ENCODE peak calls at places on chromosome 5, in seven cellular contexts. Y is testis, C is AG04450, E is IMR-90, K is foreskin keratinocyte, F is mesendoderm, P is PC-9. A is an unnamed sample.

GRCh38 chr5:175873090-175873454 is 1.7 kb downstream of the CPLX2 start:
- DNase-seq in Y (peak), C (no peak), E (no peak), K (no peak), F (peak), P (no peak), A (no peak)

GRCh38 chr5:71836547-71837112 is 117.6 kb downstream of the CARTPT start:
- DNase-seq in Y (no peak), C (no peak), E (no peak), K (no peak), F (no peak), P (no peak), A (no peak)

GRCh38 chr5:64883912-64884311 is 115.2 kb downstream of the CWC27 start:
- DNase-seq in Y (no peak), C (no peak), E (peak), K (no peak), F (no peak), P (no peak), A (no peak)

GRCh38 chr5:123700624-123701023 is 188.6 kb downstream of the CSNK1G3 start:
- DNase-seq in Y (no peak), C (peak), E (peak), K (peak), F (peak), P (peak), A (no peak)

GRCh38 chr5:108521841-108522506 is 140.1 kb upstream of the FBXL17 start:
- DNase-seq in Y (peak), C (peak), E (peak), K (peak), F (peak), P (peak), A (no peak)

GRCh38 chr5:76403963-76404693 is 1.0 kb downstream of the IQGAP2 start:
- DNase-seq in Y (peak), C (no peak), E (no peak), K (no peak), F (peak), P (no peak), A (peak)

GRCh38 chr5:58261605-58262004 is 198.3 kb downstream of the PLK2 start:
- DNase-seq in Y (no peak), C (no peak), E (peak), K (peak), F (no peak), P (no peak), A (no peak)

GRCh38 chr5:133249593-133249992 is 197.8 kb downstream of the HSPA4 start:
- DNase-seq in Y (no peak), C (no peak), E (no peak), K (no peak), F (no peak), P (no peak), A (no peak)

GRCh38 chr5:125976421-125977060 is 446.7 kb upstream of the GRAMD2B start:
- DNase-seq in Y (no peak), C (no peak), E (no peak), K (no peak), F (no peak), P (no peak), A (no peak)

GRCh38 chr5:160961030-160961429 is 109.0 kb upstream of the ATP10B start:
- DNase-seq in Y (no peak), C (no peak), E (no peak), K (no peak), F (no peak), P (no peak), A (no peak)

GRCh38 chr5:109354761-109355160 is 55.0 kb downstream of the PJA2 start:
- DNase-seq in Y (no peak), C (no peak), E (no peak), K (no peak), F (no peak), P (no peak), A (no peak)

GRCh38 chr5:139676406-139676805 is 28.3 kb downstream of the CXXC5 start:
- DNase-seq in Y (no peak), C (no peak), E (no peak), K (no peak), F (no peak), P (no peak), A (no peak)

GRCh38 chr5:172167893-172168292 is 20.1 kb downstream of the STK10 start:
- DNase-seq in Y (no peak), C (no peak), E (no peak), K (no peak), F (no peak), P (no peak), A (no peak)
- H3K27ac ChIP-seq in Y (no peak), C (no peak), E (no peak), K (no peak), F (no peak), P (no peak), A (no peak)

DNA sequence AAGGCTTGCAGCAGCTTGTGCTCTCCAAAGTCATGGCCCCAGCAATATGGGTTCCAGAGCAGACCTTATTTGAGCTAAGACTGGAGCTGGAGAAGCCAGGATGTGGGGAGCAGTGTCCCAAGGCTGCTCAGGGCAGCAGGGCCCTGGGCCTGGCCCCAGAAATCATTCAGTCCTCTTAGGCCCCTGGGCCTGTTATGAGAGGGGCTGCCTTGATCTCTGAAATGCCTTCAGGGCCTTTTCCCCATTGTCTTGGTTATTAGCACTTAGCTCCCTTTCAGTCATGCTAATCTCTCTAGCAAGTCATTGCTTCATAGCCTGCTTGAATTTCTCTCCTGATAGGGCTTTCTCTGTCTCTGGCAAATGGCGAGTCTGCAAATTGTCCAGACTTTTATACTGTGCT is 9.1 kb downstream of the CATSPER3 start:
- DNase-seq in Y (no peak), C (no peak), E (no peak), K (no peak), F (peak), P (no peak), A (no peak)
- H3K27ac ChIP-seq in Y (no peak), C (no peak), E (no peak), K (no peak), F (no peak), P (no peak), A (no peak)

GRCh38 chr5:82909816-82910215 is 167.4 kb downstream of the TMEM167A start:
- DNase-seq in Y (no peak), C (no peak), E (no peak), K (no peak), F (no peak), P (no peak), A (no peak)

GRCh38 chr5:82910905-82911304 is 166.3 kb downstream of the TMEM167A start:
- DNase-seq in Y (no peak), C (no peak), E (no peak), K (no peak), F (no peak), P (no peak), A (no peak)

GRCh38 chr5:82917584-82917983 is 159.6 kb downstream of the TMEM167A start:
- DNase-seq in Y (no peak), C (no peak), E (no peak), K (no peak), F (no peak), P (no peak), A (no peak)

GRCh38 chr5:82911902-82912301 is 165.3 kb downstream of the TMEM167A start:
- DNase-seq in Y (no peak), C (no peak), E (no peak), K (no peak), F (no peak), P (no peak), A (no peak)

DNA sequence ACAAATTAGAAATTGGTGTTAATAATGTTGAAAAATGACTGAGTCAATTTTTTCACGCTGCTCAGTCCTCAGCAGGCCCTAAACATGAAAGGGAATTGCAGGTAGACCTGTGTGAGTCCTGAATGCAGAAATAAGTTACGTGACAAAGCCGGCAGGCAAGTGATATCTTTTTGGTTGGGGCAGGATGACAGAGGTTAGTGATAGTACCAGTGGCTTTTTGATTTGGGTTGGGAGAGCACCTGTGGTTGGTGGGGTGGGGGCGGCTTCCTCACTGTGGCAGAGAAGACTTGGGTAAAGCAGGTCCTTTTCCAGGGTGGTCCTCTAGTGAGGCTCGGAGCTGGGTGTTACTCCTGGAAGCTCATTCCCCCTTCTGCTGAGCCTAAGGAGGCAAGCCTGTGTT is 164.7 kb downstream of the TMEM167A start:
- DNase-seq in Y (no peak), C (no peak), E (no peak), K (no peak), F (no peak), P (no peak), A (no peak)
- H3K27ac ChIP-seq in Y (no peak), C (no peak), E (no peak), K (no peak), F (no peak), P (no peak), A (no peak)

GRCh38 chr5:2306711-2307110 is 424.0 kb upstream of the IRX4 start:
- DNase-seq in Y (no peak), C (no peak), E (no peak), K (no peak), F (no peak), P (no peak), A (no peak)
- H3K27ac ChIP-seq in Y (no peak), C (no peak), E (no peak), K (no peak), F (no peak), P (no peak), A (no peak)

DNA sequence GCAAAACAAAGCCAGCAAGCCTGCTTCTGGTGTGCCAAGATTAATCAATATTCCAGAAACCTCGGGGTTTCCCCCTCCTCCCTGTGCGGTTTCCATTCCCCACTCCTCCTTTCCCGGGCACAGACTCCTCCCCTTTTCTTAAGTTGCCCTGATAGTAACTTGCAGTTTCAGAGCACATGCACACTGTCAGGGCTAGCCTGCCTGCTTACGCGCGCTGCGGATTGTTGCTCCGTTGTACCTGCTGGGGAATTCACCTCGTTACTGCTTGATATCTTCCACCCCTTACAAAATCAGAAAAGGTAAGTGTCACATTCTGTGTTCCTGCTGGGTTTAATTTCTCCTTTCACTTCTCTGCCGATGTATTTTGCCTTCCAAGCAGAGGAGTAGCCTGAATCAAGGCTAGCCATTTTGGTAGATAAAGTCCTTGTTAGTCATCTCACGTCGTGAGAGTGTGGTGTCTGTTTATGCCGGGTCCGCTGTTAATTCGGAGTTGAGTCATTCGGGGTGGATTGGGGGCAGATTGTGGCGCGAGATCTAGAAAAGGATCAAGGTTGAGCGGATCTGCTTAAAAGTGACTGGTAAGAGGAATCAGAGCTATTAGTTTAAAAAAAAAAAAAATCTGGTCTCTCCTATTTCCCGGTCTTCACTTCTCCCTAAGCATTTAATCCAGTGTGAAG is at the start of gene SLC1A3:
- DNase-seq in Y (peak), C (no peak), E (peak), K (peak), F (peak), P (no peak), A (peak)
- H3K27ac ChIP-seq in Y (peak), C (no peak), E (no peak), K (peak), F (no peak), P (peak), A (no peak)